ENCODE peak calls at places on chromosomes 7 and 10, in four cellular contexts. Q, C, T and O are unnamed samples.

GRCh38 chr10:89138755-89139154 is 68.4 kb downstream of the CH25H start:
- DNase-seq in Q (no peak), C (no peak), T (no peak), O (no peak)

GRCh38 chr10:77240042-77240619 is 397.5 kb downstream of the KCNMA1 start:
- DNase-seq in Q (no peak), C (no peak), T (no peak), O (no peak)

GRCh38 chr10:120562956-120563355 is 105.9 kb downstream of the PLPP4 start:
- DNase-seq in Q (no peak), C (no peak), T (no peak), O (no peak)

GRCh38 chr10:89079991-89080390 is 89.4 kb downstream of the FAS start:
- DNase-seq in Q (no peak), C (no peak), T (no peak), O (no peak)

GRCh38 chr7:51253157-51253556 is 63.5 kb downstream of the COBL start:
- DNase-seq in Q (no peak), C (no peak), T (no peak), O (no peak)

GRCh38 chr10:6300106-6300783 is 97.5 kb downstream of the PFKFB3 start:
- DNase-seq in Q (no peak), C (no peak), T (no peak), O (no peak)

GRCh38 chr10:17736223-17736622 is 15.8 kb upstream of the TMEM236 start:
- DNase-seq in Q (no peak), C (no peak), T (no peak), O (no peak)

GRCh38 chr7:26307226-26307625 is 15.6 kb downstream of the SNX10 start:
- DNase-seq in Q (no peak), C (no peak), T (no peak), O (no peak)

GRCh38 chr10:9188022-9188810 is 1133.7 kb downstream of the GATA3 start:
- DNase-seq in Q (no peak), C (no peak), T (no peak), O (no peak)

GRCh38 chr10:1542941-1543340 is 194.4 kb downstream of the ADARB2 start:
- DNase-seq in Q (no peak), C (no peak), T (no peak), O (no peak)

GRCh38 chr10:59175538-59176240 is 754 bp upstream of the PHYHIPL start:
- DNase-seq in Q (peak; percentile 70), C (no peak), T (peak; percentile 12), O (peak; percentile 58)

GRCh38 chr7:77351539-77352004 is 64.6 kb downstream of the GSAP start:
- DNase-seq in Q (no peak), C (no peak), T (peak; percentile 28), O (no peak)

GRCh38 chr7:140745654-140746053 is 49.1 kb downstream of the NDUFB2 start:
- DNase-seq in Q (no peak), C (no peak), T (no peak), O (no peak)

GRCh38 chr10:95503526-95503925 is 57.6 kb downstream of the SORBS1 start:
- DNase-seq in Q (no peak), C (no peak), T (no peak), O (no peak)

GRCh38 chr10:4810093-4810492 is 15.9 kb upstream of the AKR1E2 start:
- DNase-seq in Q (no peak), C (no peak), T (no peak), O (no peak)

GRCh38 chr10:70761727-70762350 is 23.3 kb downstream of the TBATA start:
- DNase-seq in Q (no peak), C (no peak), T (no peak), O (no peak)

GRCh38 chr7:134083766-134084487 is 43.2 kb upstream of the LRGUK start:
- DNase-seq in Q (no peak), C (no peak), T (no peak), O (peak; percentile 26)

GRCh38 chr10:52615756-52616419 is 156.7 kb downstream of the MBL2 start:
- DNase-seq in Q (no peak), C (no peak), T (no peak), O (no peak)

GRCh38 chr10:86397120-86397519 is 30.5 kb upstream of the GRID1 start:
- DNase-seq in Q (no peak), C (no peak), T (no peak), O (no peak)

GRCh38 chr10:63206997-63207952 is 74.1 kb downstream of the NRBF2 start:
- DNase-seq in Q (no peak), C (no peak), T (no peak), O (no peak)

GRCh38 chr10:70753026-70753663 is 32.0 kb downstream of the TBATA start:
- DNase-seq in Q (no peak), C (no peak), T (no peak), O (no peak)

GRCh38 chr7:105580022-105580740 is 1.1 kb downstream of the EFCAB10 start:
- DNase-seq in Q (no peak), C (no peak), T (no peak), O (peak; percentile 20)

GRCh38 chr10:15426115-15426514 is 55.0 kb upstream of the FAM171A1 start:
- DNase-seq in Q (no peak), C (no peak), T (no peak), O (no peak)

GRCh38 chr7:93226310-93226709 is at the start of gene HEPACAM2:
- DNase-seq in Q (no peak), C (no peak), T (peak; percentile 29), O (no peak)

GRCh38 chr7:23349484-23350157 is 50.5 kb downstream of the MALSU1 start:
- DNase-seq in Q (peak; percentile 71), C (no peak), T (no peak), O (no peak)

GRCh38 chr7:39733881-39734571 is 110.7 kb downstream of the RALA start:
- DNase-seq in Q (peak; percentile 66), C (no peak), T (no peak), O (no peak)

GRCh38 chr10:44010873-44011602 is 362.4 kb upstream of the ZNF32 start:
- DNase-seq in Q (no peak), C (no peak), T (no peak), O (no peak)

GRCh38 chr7:156614434-156615264 is 25.9 kb upstream of the RNF32 start:
- DNase-seq in Q (no peak), C (no peak), T (no peak), O (no peak)

GRCh38 chr10:42475168-42476098 is 162.9 kb downstream of the ZNF33B start:
- DNase-seq in Q (no peak), C (no peak), T (peak; percentile 71), O (peak; percentile 79)

GRCh38 chr7:139995034-139995915 is 67.5 kb downstream of the PARP12 start:
- DNase-seq in Q (no peak), C (no peak), T (no peak), O (no peak)

GRCh38 chr10:28631896-28632596 is 45.3 kb upstream of the BAMBI start:
- DNase-seq in Q (no peak), C (no peak), T (no peak), O (no peak)

GRCh38 chr7:99141334-99141733 is 2.6 kb downstream of the SMURF1 start:
- DNase-seq in Q (no peak), C (no peak), T (no peak), O (no peak)
- H3K4me1 ChIP-seq in Q (peaks cover 49% of the 10 kb centered on the region), C (peaks cover 50% of the 10 kb centered on the region), T (peaks cover 11% of the 10 kb centered on the region), O (peaks cover 3% of the 10 kb centered on the region)

GRCh38 chr10:79243211-79244067 is 103.8 kb upstream of the PPIF start:
- DNase-seq in Q (peak; percentile 91), C (no peak), T (no peak), O (peak; percentile 81)
- H3K4me1 ChIP-seq in Q (peaks cover 45% of the 10 kb centered on the region), C (peaks cover 84% of the 10 kb centered on the region), T (no peaks in the 10 kb centered on the region), O (peaks cover 66% of the 10 kb centered on the region)

GRCh38 chr7:29285861-29286260 is 91.3 kb downstream of the CHN2 start:
- DNase-seq in Q (no peak), C (no peak), T (no peak), O (no peak)

GRCh38 chr7:29284586-29285450 is 90.2 kb downstream of the CHN2 start:
- DNase-seq in Q (no peak), C (no peak), T (no peak), O (no peak)

GRCh38 chr7:29285451-29285807 is 90.9 kb downstream of the CHN2 start:
- DNase-seq in Q (no peak), C (no peak), T (peak; percentile 75), O (no peak)

GRCh38 chr7:29281782-29282541 is 87.4 kb downstream of the CHN2 start:
- DNase-seq in Q (no peak), C (no peak), T (peak; percentile 46), O (peak; percentile 41)

GRCh38 chr7:29282819-29283414 is 88.3 kb downstream of the CHN2 start:
- DNase-seq in Q (no peak), C (no peak), T (peak; percentile 19), O (no peak)
- H3K4me1 ChIP-seq in Q (peaks cover 1% of the 10 kb centered on the region), C (no peaks in the 10 kb centered on the region), T (peaks cover 48% of the 10 kb centered on the region), O (no peaks in the 10 kb centered on the region)

GRCh38 chr7:36285276-36285675 is 104.4 kb upstream of the ANLN start:
- DNase-seq in Q (no peak), C (no peak), T (no peak), O (no peak)

GRCh38 chr7:36284470-36284869 is 105.2 kb upstream of the ANLN start:
- DNase-seq in Q (peak; percentile 53), C (no peak), T (no peak), O (no peak)

GRCh38 chr7:36286688-36287087 is 103.0 kb upstream of the ANLN start:
- DNase-seq in Q (no peak), C (no peak), T (no peak), O (no peak)

GRCh38 chr7:36287371-36288241 is 102.1 kb upstream of the ANLN start:
- DNase-seq in Q (no peak), C (no peak), T (no peak), O (no peak)

GRCh38 chr7:36286241-36286640 is 103.4 kb upstream of the ANLN start:
- DNase-seq in Q (no peak), C (no peak), T (no peak), O (no peak)
- H3K4me1 ChIP-seq in Q (peaks cover 8% of the 10 kb centered on the region), C (peaks cover 19% of the 10 kb centered on the region), T (peaks cover 10% of the 10 kb centered on the region), O (peaks cover 11% of the 10 kb centered on the region)

GRCh38 chr10:119233123-119233820 is 25.9 kb downstream of the GRK5 start:
- DNase-seq in Q (no peak), C (no peak), T (no peak), O (no peak)
- H3K4me1 ChIP-seq in Q (peaks cover 5% of the 10 kb centered on the region), C (peaks cover 46% of the 10 kb centered on the region), T (peaks cover 14% of the 10 kb centered on the region), O (peaks cover 4% of the 10 kb centered on the region)

GRCh38 chr7:128833939-128834310 is 3.7 kb downstream of the FLNC start:
- DNase-seq in Q (peak; percentile 12), C (no peak), T (no peak), O (no peak)
- H3K4me1 ChIP-seq in Q (peaks cover 45% of the 10 kb centered on the region), C (peaks cover 38% of the 10 kb centered on the region), T (peaks cover 38% of the 10 kb centered on the region), O (peaks cover 16% of the 10 kb centered on the region)

DNA sequence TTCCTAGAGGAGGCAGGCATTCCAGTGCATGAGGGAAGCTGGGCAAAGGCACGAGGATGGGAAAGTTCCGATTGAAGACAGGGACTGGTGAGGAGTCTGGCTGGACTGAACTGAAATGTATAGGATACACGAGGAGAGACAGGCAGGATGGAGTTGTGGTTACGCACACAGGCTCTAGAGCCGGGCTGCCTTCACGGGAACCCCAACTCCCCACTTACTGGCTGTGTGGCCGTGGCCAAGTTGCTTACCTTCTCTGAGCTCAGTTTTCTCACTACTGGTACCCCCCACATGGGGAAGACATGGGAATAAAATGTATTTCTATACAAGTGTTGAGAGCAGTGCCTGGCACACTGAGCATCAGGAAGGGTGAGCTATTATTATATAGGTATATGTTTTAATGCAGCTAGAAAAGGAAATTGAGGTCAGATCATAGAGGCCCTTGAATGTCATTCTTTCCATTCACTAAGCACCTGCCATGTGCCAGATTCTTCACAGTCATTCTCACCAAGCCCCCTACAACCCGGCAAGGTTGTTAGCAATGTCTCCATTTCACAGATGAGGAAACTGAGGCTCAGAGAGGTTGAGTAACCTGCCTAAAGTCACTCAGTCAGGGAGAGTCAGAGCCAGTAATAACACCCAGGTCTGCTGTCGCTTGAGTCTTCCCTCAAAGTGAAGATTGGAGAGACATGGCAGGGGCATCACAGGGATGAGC is 9.7 kb downstream of the CHST3 start:
- DNase-seq in Q (no peak), C (no peak), T (no peak), O (no peak)
- H3K4me1 ChIP-seq in Q (peaks cover 25% of the 10 kb centered on the region), C (peaks cover 90% of the 10 kb centered on the region), T (peaks cover 48% of the 10 kb centered on the region), O (peaks cover 11% of the 10 kb centered on the region)

GRCh38 chr10:116431598-116431997 is 4.0 kb downstream of the PNLIPRP3 start:
- DNase-seq in Q (no peak), C (no peak), T (no peak), O (no peak)
- H3K4me1 ChIP-seq in Q (no peaks in the 10 kb centered on the region), C (no peaks in the 10 kb centered on the region), T (no peaks in the 10 kb centered on the region), O (no peaks in the 10 kb centered on the region)